ENCODE peak calls at places on chromosomes 6 and 20, in six cellular contexts. Q, M, F, G, D and Z are unnamed samples.

GRCh38 chr6:33961686-33962085 is 157.9 kb upstream of the MLN start:
- DNase-seq in M (no peak), F (no peak), G (no peak), Q (no peak), D (no peak), Z (no peak)

GRCh38 chr20:688809-689208 is 13.2 kb upstream of the SCRT2 start:
- DNase-seq in Q (peak), G (no peak), M (peak), F (peak), D (no peak), Z (no peak)

GRCh38 chr20:17709361-17710293 is 9.9 kb downstream of the BANF2 start:
- DNase-seq in Q (no peak), M (no peak), G (no peak), F (no peak), D (no peak), Z (no peak)

GRCh38 chr6:35084511-35085203 is 56.5 kb downstream of the TCP11 start:
- DNase-seq in G (no peak), M (no peak), D (no peak), F (no peak), Q (no peak), Z (no peak)

GRCh38 chr6:46772754-46773153 is 20.4 kb upstream of the MEP1A start:
- DNase-seq in G (peak), D (no peak), M (no peak), Q (no peak), F (no peak), Z (no peak)

GRCh38 chr6:60991427-60992028 is 1294.5 kb downstream of the KHDRBS2 start:
- DNase-seq in M (no peak), D (no peak), G (no peak), F (no peak), Q (no peak), Z (no peak)

GRCh38 chr6:151286192-151286591 is 46.4 kb downstream of the AKAP12 start:
- DNase-seq in M (no peak), G (no peak), F (no peak), Q (peak), D (no peak), Z (no peak)

GRCh38 chr20:56554869-56555268 is 21.8 kb downstream of the FAM209B start:
- DNase-seq in G (peak), F (peak), D (no peak), Q (peak), M (no peak), Z (peak)

GRCh38 chr6:87756858-87757257 is 54.8 kb upstream of the AKIRIN2 start:
- DNase-seq in F (peak), D (no peak), G (peak), Q (peak), M (no peak), Z (no peak)

GRCh38 chr6:1792989-1793388 is 183.3 kb downstream of the FOXC1 start:
- DNase-seq in D (no peak), M (peak), F (peak), Q (no peak), G (no peak), Z (no peak)

GRCh38 chr6:141700836-141701235 is 431.9 kb upstream of the GJE1 start:
- DNase-seq in F (no peak), D (no peak), M (no peak), Q (peak), G (peak), Z (no peak)

GRCh38 chr6:128305976-128306375 is 214.4 kb downstream of the PTPRK start:
- DNase-seq in G (no peak), F (no peak), D (no peak), Q (peak), M (no peak), Z (no peak)

DNA sequence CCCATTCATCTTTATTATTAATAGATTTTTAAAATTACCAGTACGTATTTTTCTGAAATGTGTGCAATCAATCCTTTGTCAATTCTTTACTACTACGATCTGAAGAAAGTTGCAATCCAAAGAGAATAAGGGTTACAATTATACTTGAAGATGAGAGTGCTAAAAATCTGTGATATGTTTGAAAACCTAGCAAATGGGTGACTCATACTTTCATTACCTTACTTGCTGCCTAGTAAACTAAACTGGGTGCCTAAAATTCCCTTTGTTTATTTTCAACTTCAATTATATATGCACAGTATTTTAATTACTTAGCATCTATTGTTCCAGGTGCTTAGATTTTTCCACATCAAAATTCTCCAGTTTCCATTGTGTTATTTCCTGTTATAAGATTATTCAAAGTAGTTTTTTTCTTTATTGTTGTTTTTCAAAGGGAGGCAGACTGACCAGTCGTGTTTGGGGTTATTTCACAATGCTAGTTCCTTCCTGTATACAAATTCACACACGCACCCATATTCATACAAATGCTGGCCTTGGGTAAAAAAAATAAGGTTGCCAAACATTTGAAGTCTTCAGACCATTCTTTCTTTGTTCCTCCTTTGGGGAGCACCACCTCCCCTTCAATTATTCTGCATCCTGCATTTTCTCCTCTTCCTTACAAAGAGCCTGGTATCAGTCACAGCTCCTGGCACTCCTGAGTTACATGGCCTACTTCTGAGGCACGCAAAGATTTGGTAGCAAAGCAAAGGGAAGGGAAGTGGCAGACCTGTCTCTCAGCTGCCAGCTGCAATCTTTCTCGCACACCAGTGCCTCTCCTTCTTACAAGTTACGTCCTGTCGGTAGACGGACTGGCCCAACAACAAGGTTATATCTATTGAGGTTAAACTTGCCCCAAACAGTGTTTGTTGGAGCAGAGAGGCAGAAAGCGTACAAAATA is 16.2 kb upstream of the FAM135A start:
- DNase-seq in Q (no peak), D (no peak), F (peak), M (no peak), G (peak), Z (no peak)
- H3K27ac ChIP-seq in Q (no peak), D (no peak), F (peak), M (no peak), G (no peak), Z (no peak)

DNA sequence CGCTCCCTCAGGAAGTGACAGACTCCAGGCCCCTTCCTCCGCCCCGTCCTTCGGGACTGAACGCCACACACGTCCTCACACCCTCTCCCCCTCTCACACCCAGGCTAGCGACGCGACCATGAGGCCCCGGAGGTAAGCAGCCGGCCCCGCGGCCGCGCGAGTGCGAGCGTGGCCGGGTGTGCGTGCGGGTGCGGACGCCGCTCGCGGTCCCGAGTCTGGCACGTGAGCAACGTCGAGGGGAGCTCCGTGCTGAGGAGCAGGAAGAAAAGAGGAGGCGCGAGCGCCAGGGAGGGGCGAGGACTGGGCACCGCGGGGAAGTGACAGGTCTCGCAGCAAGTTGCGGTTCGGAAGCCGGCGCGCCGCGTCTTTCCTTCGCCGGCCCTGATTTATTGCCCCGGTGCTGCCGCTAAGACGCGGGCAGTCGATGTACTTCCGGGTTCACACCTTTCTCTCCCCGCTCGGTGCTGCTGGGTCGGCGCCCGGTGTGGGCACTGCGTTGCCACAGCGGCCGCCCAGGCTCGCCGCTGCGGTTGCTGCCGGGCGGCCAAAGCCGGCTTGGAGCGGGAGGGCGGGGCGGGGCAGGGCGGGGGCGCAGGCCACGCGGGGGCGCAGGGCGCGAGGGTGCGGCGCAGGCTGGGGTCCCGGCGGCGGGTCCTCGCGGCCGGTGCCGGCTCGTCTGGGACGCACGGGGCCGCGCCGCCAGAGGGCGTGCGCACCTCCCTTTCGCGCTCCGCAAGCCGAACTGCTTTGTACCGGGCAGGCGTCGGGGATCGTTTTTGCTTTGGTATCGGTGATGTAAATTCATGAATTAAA is 15.8 kb upstream of the LIN28B start:
- DNase-seq in F (peak), D (no peak), M (peak), G (peak), Q (peak), Z (no peak)
- TF ChIP-seq CTCF in F (no peak), D (peak), M (peak), G (peak), Q (peak), Z (peak)

DNA sequence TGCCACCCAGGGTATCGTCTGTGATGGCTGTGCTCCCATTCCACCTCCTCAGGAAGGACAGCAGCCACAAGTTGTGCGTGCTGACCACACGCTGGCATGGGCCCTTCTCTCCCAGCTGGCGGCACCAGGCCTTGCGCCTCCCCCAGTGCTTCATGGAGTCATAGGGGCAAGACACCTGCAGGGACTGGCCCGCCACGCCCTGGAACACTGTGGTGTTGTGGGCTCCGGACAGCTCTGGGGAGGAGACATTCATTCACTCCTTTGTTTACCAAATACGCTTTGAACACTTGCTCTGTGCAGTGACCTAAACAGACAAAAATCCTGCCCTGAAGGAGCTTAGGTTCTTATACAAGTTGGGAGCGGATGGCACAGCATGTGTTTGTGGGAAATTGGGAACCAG is 1.5 kb downstream of the TREM2 start:
- DNase-seq in G (no peak), D (no peak), F (peak), M (no peak), Q (no peak), Z (no peak)
- H3K4me3 ChIP-seq in G (no peak), D (no peak), F (no peak), M (no peak), Q (no peak), Z (no peak)

DNA sequence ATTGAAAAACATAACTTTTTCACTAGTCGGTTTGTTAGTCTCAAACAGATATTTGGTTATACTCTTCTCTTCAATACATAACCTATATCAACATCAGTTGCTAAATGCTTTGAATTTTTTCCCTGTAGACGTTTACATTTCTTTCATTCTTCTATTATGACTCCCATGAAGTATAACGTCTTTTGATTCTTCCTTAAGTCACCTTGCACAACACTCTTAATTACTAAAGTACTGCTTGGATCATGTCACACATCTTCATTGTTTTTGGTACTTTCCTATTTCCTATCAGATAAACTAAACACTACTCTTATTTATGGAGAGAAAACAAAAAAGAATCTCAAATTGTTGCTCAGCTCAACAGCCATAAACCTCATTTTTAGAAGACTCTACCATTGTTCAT is 23.0 kb upstream of the BMP5 start:
- DNase-seq in D (no peak), M (no peak), Q (peak), F (no peak), G (peak), Z (no peak)
- H3K27ac ChIP-seq in D (no peak), M (no peak), Q (no peak), F (no peak), G (no peak), Z (no peak)

DNA sequence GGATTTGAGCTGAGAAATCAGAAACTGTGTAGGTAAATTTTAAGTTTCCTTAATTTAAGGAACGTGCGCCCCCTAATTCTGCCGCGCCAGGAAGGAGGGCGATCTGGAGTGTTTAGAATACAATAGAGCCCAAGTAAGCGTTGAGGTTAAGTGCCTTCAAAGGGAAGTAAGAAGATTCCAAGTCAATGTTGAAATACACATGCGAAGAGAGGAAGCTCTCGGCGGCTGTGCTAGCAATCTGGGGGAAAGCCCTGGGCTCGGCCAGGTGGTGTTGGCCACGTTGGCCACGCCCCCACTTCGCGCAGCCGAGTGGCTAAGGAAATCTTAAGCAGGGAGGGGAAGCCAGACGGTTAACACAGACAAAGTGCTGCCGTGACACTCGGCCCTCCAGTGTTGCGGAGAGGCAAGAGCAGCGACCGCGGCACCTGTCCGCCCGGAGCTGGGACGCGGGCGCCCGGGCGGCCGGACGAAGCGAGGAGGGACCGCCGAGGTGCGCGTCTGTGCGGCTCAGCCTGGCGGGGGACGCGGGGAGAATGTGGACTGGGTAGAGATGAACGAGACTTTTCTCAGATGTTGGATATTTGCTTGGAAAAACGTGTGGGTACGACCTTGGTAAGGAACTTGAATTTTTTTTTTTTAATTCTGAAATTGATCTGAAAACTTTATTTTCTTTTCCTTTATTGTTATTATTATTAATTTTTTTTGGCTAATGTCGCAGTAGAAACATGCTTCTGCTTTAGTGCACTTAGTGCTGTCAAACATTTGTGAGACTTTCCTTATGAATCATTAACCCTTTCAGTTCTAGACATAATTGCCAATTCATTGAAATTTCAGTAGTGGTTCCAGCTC is at the start of gene PRDM1:
- DNase-seq in D (peak), G (peak), M (peak), Q (peak), F (peak), Z (peak)
- TF ChIP-seq CTCF in D (no peak), G (no peak), M (peak), Q (no peak), F (peak), Z (peak)

GRCh38 chr6:28212510-28213212 is 12.4 kb upstream of the ZSCAN9 start:
- DNase-seq in F (peak), G (peak), M (peak), D (no peak), Q (peak), Z (no peak)

GRCh38 chr6:28215425-28215824 is 9.7 kb upstream of the ZSCAN9 start:
- DNase-seq in D (no peak), M (no peak), G (peak), F (no peak), Q (no peak), Z (no peak)

GRCh38 chr6:28213213-28213523 is 11.9 kb upstream of the ZSCAN9 start:
- DNase-seq in G (no peak), M (no peak), D (no peak), F (no peak), Q (no peak), Z (no peak)

GRCh38 chr6:28209753-28210535 is 15.1 kb upstream of the ZSCAN9 start:
- DNase-seq in D (no peak), G (no peak), F (no peak), Q (no peak), M (no peak), Z (no peak)

DNA sequence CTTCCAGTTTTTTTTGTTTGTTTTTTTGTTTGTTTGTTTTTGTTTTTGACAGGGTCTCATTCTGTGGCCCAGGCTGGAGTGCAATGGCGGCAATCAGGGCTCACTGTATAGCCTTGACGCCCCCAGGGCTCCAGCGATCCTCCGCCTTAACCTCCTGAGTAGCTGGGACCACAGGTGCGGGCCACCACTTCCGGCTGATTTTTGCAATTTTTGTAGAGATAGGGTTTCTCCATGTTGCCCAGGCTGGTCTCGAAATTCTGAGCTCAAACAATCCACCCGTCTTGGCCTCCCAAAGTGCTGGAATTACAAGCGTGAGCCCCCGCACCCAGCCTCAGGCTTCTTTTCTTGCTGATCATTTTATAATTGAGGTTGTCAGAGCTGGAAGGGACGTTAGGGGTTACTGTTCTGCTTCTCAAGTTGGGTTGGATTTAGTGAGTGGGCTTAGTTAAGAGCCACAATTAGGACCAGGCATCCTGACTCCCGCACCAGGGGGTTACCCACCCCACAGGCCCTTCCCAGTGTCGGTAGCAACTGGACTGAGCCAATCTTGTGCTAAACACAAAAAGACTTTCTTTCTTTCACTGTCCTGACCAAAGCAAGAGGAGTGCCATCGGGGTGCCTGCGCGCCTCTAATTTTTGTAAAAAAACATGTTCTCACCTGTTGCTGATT is 13.1 kb upstream of the ZSCAN9 start:
- DNase-seq in Q (no peak), M (peak), G (no peak), D (no peak), F (no peak), Z (no peak)
- H3K4me3 ChIP-seq in Q (peak), M (peak), G (peak), D (peak), F (peak), Z (peak)